ENCODE peak calls at places on chromosomes 2 and 18, in seven cellular contexts. M, I, S, L, F, Q and H are unnamed samples.

GRCh38 chr2:207331674-207332073 is 165.9 kb upstream of the KLF7 start:
- DNase-seq in M (no peak), I (no peak), S (no peak), L (no peak), F (no peak), Q (no peak), H (no peak)

GRCh38 chr2:86781363-86781762 is 9.3 kb downstream of the CD8A start:
- DNase-seq in M (no peak), I (no peak), S (no peak), L (no peak), F (no peak), Q (no peak), H (no peak)

GRCh38 chr18:61992285-61992684 is 99.5 kb upstream of the RNF152 start:
- DNase-seq in M (no peak), I (no peak), S (no peak), L (peak), F (peak), Q (no peak), H (no peak)

GRCh38 chr2:196318517-196319377 is 147.4 kb upstream of the STK17B start:
- DNase-seq in M (no peak), I (no peak), S (no peak), L (no peak), F (no peak), Q (no peak), H (no peak)

GRCh38 chr2:2520396-2520795 is 189.3 kb upstream of the MYT1L start:
- DNase-seq in M (no peak), I (no peak), S (no peak), L (no peak), F (no peak), Q (no peak), H (no peak)

GRCh38 chr18:26386002-26386401 is 159.8 kb downstream of the TAF4B start:
- DNase-seq in M (no peak), I (no peak), S (no peak), L (peak), F (peak), Q (no peak), H (no peak)

GRCh38 chr2:234483568-234484251 is 13.2 kb downstream of the ARL4C start:
- DNase-seq in M (peak), I (no peak), S (no peak), L (no peak), F (no peak), Q (no peak), H (no peak)

GRCh38 chr18:78999939-79000338 is 20.3 kb downstream of the SALL3 start:
- DNase-seq in M (no peak), I (no peak), S (no peak), L (no peak), F (no peak), Q (no peak), H (peak)

GRCh38 chr2:224847961-224848850 is 132.0 kb upstream of the CCDC195 start:
- DNase-seq in M (no peak), I (no peak), S (no peak), L (peak), F (no peak), Q (peak), H (peak)

GRCh38 chr2:50763776-50764175 is 268.2 kb downstream of the NRXN1 start:
- DNase-seq in M (no peak), I (no peak), S (no peak), L (no peak), F (no peak), Q (no peak), H (no peak)

GRCh38 chr2:73640537-73640936 is 1.7 kb downstream of the NAT8 start:
- DNase-seq in M (no peak), I (peak), S (no peak), L (no peak), F (peak), Q (no peak), H (peak)

GRCh38 chr18:12879840-12880531 is 4.1 kb downstream of the PTPN2 start:
- DNase-seq in M (peak), I (no peak), S (no peak), L (no peak), F (no peak), Q (no peak), H (no peak)

GRCh38 chr18:58861853-58862252 is 2.8 kb upstream of the ZNF532 start:
- DNase-seq in M (peak), I (no peak), S (no peak), L (no peak), F (no peak), Q (no peak), H (no peak)

GRCh38 chr2:172836386-172837200 is 100.9 kb downstream of the RAPGEF4 start:
- DNase-seq in M (no peak), I (no peak), S (no peak), L (peak), F (no peak), Q (no peak), H (no peak)

GRCh38 chr18:8610442-8610801 is 1.2 kb downstream of the RAB12 start:
- DNase-seq in M (no peak), I (no peak), S (no peak), L (peak), F (no peak), Q (no peak), H (no peak)

GRCh38 chr2:24566630-24567029 is 75.6 kb downstream of the NCOA1 start:
- DNase-seq in M (no peak), I (no peak), S (no peak), L (no peak), F (no peak), Q (no peak), H (no peak)

GRCh38 chr2:150491430-150491829 is 4.0 kb upstream of the RND3 start:
- DNase-seq in M (no peak), I (no peak), S (no peak), L (peak), F (no peak), Q (no peak), H (no peak)

GRCh38 chr2:229111744-229112143 is 159.3 kb downstream of the PID1 start:
- DNase-seq in M (no peak), I (no peak), S (no peak), L (no peak), F (no peak), Q (no peak), H (no peak)

GRCh38 chr2:238651306-238652052 is 196.4 kb upstream of the TWIST2 start:
- DNase-seq in M (no peak), I (no peak), S (no peak), L (no peak), F (no peak), Q (no peak), H (no peak)

GRCh38 chr2:64478502-64479230 is 24.7 kb downstream of the LGALSL start:
- DNase-seq in M (no peak), I (no peak), S (no peak), L (no peak), F (no peak), Q (no peak), H (no peak)

GRCh38 chr2:209671280-209671679 is 100.4 kb upstream of the UNC80 start:
- DNase-seq in M (no peak), I (no peak), S (no peak), L (no peak), F (no peak), Q (no peak), H (no peak)

GRCh38 chr2:144701259-144701658 is 181.3 kb upstream of the ZEB2 start:
- DNase-seq in M (no peak), I (no peak), S (no peak), L (no peak), F (no peak), Q (no peak), H (no peak)

GRCh38 chr2:69798466-69798908 is 31.0 kb upstream of the GMCL1 start:
- DNase-seq in M (no peak), I (peak), S (no peak), L (peak), F (no peak), Q (no peak), H (peak)

GRCh38 chr2:11687736-11688135 is 17.7 kb upstream of the NTSR2 start:
- DNase-seq in M (no peak), I (no peak), S (no peak), L (no peak), F (no peak), Q (no peak), H (no peak)

GRCh38 chr2:20579866-20580265 is 71.0 kb downstream of the HS1BP3 start:
- DNase-seq in M (no peak), I (peak), S (no peak), L (no peak), F (no peak), Q (no peak), H (no peak)

GRCh38 chr18:70046207-70046606 is 98.5 kb upstream of the CD226 start:
- DNase-seq in M (no peak), I (no peak), S (no peak), L (no peak), F (no peak), Q (no peak), H (no peak)

GRCh38 chr2:108911807-108912628 is 77.0 kb downstream of the EDAR start:
- DNase-seq in M (no peak), I (peak), S (no peak), L (no peak), F (no peak), Q (no peak), H (no peak)

GRCh38 chr18:75544496-75544895 is 117.0 kb upstream of the SMIM21 start:
- DNase-seq in M (no peak), I (no peak), S (no peak), L (no peak), F (no peak), Q (no peak), H (no peak)

GRCh38 chr18:62875320-62875719 is 160.0 kb downstream of the PHLPP1 start:
- DNase-seq in M (no peak), I (no peak), S (no peak), L (no peak), F (no peak), Q (no peak), H (no peak)

GRCh38 chr2:162430323-162430722 is 86.4 kb downstream of the GCA start:
- DNase-seq in M (peak), I (peak), S (no peak), L (peak), F (peak), Q (no peak), H (no peak)

GRCh38 chr2:46117379-46117778 is 179.8 kb upstream of the EPAS1 start:
- DNase-seq in M (no peak), I (no peak), S (no peak), L (peak), F (no peak), Q (no peak), H (no peak)

DNA sequence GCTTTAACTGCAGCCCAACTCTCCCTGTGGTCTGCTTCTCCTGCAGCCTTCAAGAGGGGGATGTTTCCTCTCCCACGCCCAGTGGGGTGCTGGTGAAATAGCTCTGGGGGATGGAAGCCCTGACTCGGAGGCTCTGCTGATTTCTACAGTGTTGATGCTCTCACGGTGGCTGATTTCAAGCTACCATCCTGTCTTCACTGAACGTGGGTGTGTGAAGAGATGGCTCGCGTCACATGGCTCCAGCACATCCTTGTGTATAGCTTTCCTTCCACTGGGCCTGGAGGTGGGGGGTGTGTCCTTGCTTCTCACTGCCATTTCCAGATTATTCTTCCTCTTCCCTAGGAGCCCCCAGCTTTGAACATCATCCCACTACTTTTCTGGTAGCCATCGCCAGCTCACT is 20.0 kb downstream of the MPP4 start:
- DNase-seq in M (peak), I (no peak), S (no peak), L (no peak), F (no peak), Q (no peak), H (no peak)
- TF ChIP-seq CTCF in M (no peak), I (no peak), S (no peak), L (no peak), F (no peak), Q (no peak), H (no peak)

DNA sequence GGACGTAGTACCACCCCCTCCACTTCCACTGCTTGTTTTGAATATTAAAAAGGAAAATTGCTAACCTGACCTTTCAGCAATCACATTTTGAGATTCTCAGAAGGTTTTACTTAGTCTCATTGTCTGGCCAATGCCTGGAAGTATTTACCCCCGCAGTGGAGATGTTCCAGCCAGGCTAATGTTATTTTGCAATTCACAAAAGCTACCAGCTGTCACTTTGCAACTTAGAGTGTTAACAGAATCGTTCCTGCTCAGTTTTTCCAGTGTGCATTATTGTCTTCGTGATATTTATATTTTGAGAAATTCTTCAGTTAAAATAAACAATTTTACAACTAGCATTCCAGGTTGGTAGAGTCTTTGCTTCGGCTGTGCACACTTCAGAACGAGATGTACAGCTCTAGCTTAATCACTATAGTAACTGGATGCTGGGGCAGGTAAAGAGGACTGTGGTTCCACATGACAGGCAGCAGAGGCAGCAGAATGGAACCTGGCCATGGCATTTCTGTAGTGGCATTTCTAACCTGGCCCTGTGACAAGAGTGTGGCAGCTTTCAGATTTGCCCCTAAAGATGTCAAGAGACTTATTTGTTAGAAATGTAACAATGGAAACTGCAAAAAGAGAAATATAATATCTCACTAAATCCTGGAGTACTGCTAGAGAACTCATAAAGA is 85.1 kb downstream of the DTNA start:
- DNase-seq in M (no peak), I (no peak), S (no peak), L (no peak), F (no peak), Q (no peak), H (no peak)
- TF ChIP-seq POLR2AphosphoS5 in M (no peak), I (no peak), S (no peak), L (no peak), F (no peak), Q (no peak), H (no peak)

GRCh38 chr2:217892560-217892959 is 110.2 kb downstream of the TNS1 start:
- DNase-seq in M (no peak), I (no peak), S (no peak), L (no peak), F (no peak), Q (no peak), H (no peak)

GRCh38 chr2:217889656-217890055 is 113.1 kb downstream of the TNS1 start:
- DNase-seq in M (no peak), I (no peak), S (no peak), L (no peak), F (no peak), Q (no peak), H (no peak)

GRCh38 chr2:217893440-217893839 is 109.4 kb downstream of the TNS1 start:
- DNase-seq in M (no peak), I (peak), S (no peak), L (no peak), F (no peak), Q (no peak), H (no peak)

GRCh38 chr2:217887841-217888665 is 114.7 kb downstream of the TNS1 start:
- DNase-seq in M (no peak), I (no peak), S (peak), L (peak), F (no peak), Q (no peak), H (peak)

GRCh38 chr2:217890445-217890844 is 112.3 kb downstream of the TNS1 start:
- DNase-seq in M (no peak), I (no peak), S (peak), L (peak), F (peak), Q (no peak), H (no peak)
- TF ChIP-seq CTCF in M (no peak), I (no peak), S (peak), L (no peak), F (peak), Q (peak), H (no peak)

DNA sequence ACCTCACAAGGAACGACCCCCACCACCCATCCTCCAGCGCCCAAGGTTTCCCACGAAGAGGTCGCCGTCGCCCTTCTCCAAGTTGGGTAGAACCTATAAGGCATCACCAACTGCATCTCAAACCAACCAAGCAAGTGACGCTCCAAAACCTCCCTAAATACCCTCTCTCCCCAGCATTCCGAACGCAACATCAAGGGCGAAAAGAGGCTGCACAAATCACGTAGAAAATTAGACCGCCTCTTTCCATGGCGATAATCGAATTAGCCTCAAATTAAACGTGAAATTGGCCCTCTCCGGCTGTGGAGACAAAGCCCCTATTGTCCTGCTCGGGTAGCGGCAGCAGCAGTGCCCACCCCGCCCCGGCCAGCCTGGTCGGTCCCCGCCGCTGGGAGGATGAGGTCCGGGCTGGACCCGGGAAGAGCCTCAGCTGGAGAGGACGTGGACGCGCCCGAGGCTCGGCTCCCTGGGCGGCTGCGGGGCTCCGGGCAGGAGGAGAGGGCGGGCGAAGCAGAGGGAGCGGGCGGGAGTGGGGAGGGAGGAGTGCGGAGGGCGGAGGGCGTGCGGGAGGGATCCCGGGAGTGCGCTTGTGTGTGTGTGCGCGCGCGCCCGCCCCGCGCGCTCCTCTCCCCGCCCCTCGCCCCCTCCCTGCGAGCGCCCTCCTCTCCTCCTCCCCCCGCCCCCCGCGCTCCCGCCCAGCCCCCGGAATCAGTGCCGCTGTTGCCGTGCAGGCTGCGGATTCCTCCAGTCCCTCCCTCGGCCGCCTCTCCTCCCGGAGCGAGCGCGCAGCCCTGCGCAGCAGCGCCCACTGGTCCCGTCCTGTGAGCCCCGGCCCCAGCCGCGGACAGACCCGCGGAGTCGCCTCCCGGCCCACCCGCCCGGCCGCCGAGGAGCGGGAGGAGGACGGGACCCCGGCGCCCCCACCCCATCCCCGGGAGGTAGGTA is at the start of gene SPTBN1:
- DNase-seq in M (peak), I (peak), S (peak), L (peak), F (peak), Q (peak), H (peak)
- TF ChIP-seq POLR2AphosphoS5 in M (peak), I (peak), S (no peak), L (peak), F (peak), Q (peak), H (peak)

GRCh38 chr2:88212251-88212790 is 42.2 kb downstream of the THNSL2 start:
- DNase-seq in M (peak), I (no peak), S (no peak), L (no peak), F (peak), Q (no peak), H (no peak)
- TF ChIP-seq CTCF in M (peak), I (no peak), S (peak), L (no peak), F (peak), Q (peak), H (no peak)

DNA sequence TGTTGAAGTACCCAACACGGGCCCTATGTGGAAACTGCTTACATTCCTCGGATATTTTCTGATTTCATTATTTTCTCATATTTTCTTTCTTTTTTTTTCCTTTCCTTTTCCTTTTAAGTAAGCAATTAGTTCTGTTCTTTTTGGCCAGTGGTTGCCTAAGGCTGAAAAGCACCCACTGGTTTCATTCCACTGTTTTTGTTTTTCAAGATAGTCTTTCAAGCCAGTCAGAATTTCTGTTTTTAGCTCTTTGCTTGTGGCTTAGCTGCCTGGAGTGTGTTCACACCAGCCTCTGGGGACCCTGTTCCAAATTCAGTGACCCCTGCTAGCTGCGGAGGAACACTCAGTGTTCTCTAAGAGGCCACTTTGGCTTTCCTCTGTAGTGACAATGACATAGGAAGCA is 73.6 kb downstream of the NRP2 start:
- DNase-seq in M (no peak), I (no peak), S (no peak), L (no peak), F (no peak), Q (no peak), H (no peak)
- TF ChIP-seq POLR2AphosphoS5 in M (no peak), I (no peak), S (no peak), L (no peak), F (no peak), Q (no peak), H (no peak)

GRCh38 chr2:61178603-61179545 is 16.9 kb downstream of the C2orf74 start:
- DNase-seq in M (no peak), I (no peak), S (no peak), L (no peak), F (no peak), Q (no peak), H (no peak)

GRCh38 chr2:61180686-61181085 is 18.7 kb downstream of the C2orf74 start:
- DNase-seq in M (no peak), I (no peak), S (no peak), L (no peak), F (no peak), Q (no peak), H (no peak)

GRCh38 chr2:61181382-61182058 is 19.5 kb downstream of the C2orf74 start:
- DNase-seq in M (no peak), I (no peak), S (no peak), L (no peak), F (no peak), Q (no peak), H (no peak)

GRCh38 chr2:61177727-61178549 is 15.9 kb downstream of the C2orf74 start:
- DNase-seq in M (peak), I (peak), S (no peak), L (peak), F (peak), Q (no peak), H (peak)

GRCh38 chr2:61179701-61180639 is 18.0 kb downstream of the C2orf74 start:
- DNase-seq in M (peak), I (peak), S (no peak), L (peak), F (no peak), Q (no peak), H (peak)
- TF ChIP-seq CTCF in M (no peak), I (no peak), S (no peak), L (no peak), F (no peak), Q (no peak), H (no peak)

GRCh38 chr2:26178746-26179436 is 6.0 kb downstream of the GAREM2 start:
- DNase-seq in M (peak), I (peak), S (peak), L (peak), F (no peak), Q (no peak), H (no peak)
- TF ChIP-seq POLR2AphosphoS5 in M (no peak), I (no peak), S (no peak), L (no peak), F (no peak), Q (no peak), H (no peak)

GRCh38 chr2:175871949-175872348 is 130.1 kb downstream of the LNPK start:
- DNase-seq in M (no peak), I (no peak), S (no peak), L (no peak), F (no peak), Q (no peak), H (no peak)
- TF ChIP-seq CTCF in M (no peak), I (no peak), S (no peak), L (no peak), F (no peak), Q (no peak), H (no peak)